ENCODE peak calls at places on chromosome 13, in nine cellular contexts. E, F, T, Q, I, N, S, M and Y are unnamed samples.

GRCh38 chr13:40692946-40693345 is 26.5 kb upstream of the FOXO1 start:
- DNase-seq in E (no peak), F (no peak), T (no peak), Q (no peak), I (no peak), N (no peak), S (no peak), M (no peak), Y (no peak)

GRCh38 chr13:73235385-73235784 is 176.6 kb downstream of the KLF5 start:
- DNase-seq in E (peak; percentile 16), F (no peak), T (no peak), Q (no peak), I (no peak), N (no peak), S (no peak), M (no peak), Y (no peak)

GRCh38 chr13:25046274-25046984 is 49.5 kb upstream of the PABPC3 start:
- DNase-seq in E (no peak), F (no peak), T (no peak), Q (no peak), I (no peak), N (no peak), S (no peak), M (no peak), Y (no peak)

GRCh38 chr13:46535822-46536221 is 17.1 kb upstream of the LRCH1 start:
- DNase-seq in E (no peak), F (no peak), T (no peak), Q (no peak), I (no peak), N (no peak), S (no peak), M (no peak), Y (no peak)

GRCh38 chr13:32676242-32676641 is 90.0 kb downstream of the PDS5B start:
- DNase-seq in E (no peak), F (no peak), T (no peak), Q (no peak), I (no peak), N (no peak), S (no peak), M (no peak), Y (no peak)

GRCh38 chr13:97015661-97016350 is 21.5 kb upstream of the OXGR1 start:
- DNase-seq in E (no peak), F (no peak), T (no peak), Q (no peak), I (no peak), N (no peak), S (no peak), M (no peak), Y (no peak)

GRCh38 chr13:111893071-111893606 is 173.8 kb upstream of the SOX1 start:
- DNase-seq in E (no peak), F (no peak), T (no peak), Q (peak; percentile 8), I (no peak), N (no peak), S (no peak), M (no peak), Y (no peak)

GRCh38 chr13:90562388-90562787 is 785.1 kb upstream of the MIR17HG start:
- DNase-seq in E (no peak), F (no peak), T (no peak), Q (no peak), I (no peak), N (no peak), S (no peak), M (no peak), Y (no peak)

GRCh38 chr13:49499889-49500660 is 4.3 kb downstream of the PHF11 start:
- DNase-seq in E (no peak), F (no peak), T (no peak), Q (no peak), I (no peak), N (no peak), S (no peak), M (no peak), Y (no peak)

GRCh38 chr13:29448124-29448685 is 147.3 kb downstream of the SLC7A1 start:
- DNase-seq in E (no peak), F (no peak), T (no peak), Q (no peak), I (no peak), N (no peak), S (no peak), M (no peak), Y (no peak)

GRCh38 chr13:41459754-41460111 is 2.4 kb downstream of the RGCC start:
- DNase-seq in E (peak; percentile 9), F (no peak), T (no peak), Q (no peak), I (no peak), N (no peak), S (no peak), M (no peak), Y (no peak)

GRCh38 chr13:82370306-82370705 is 1512.0 kb downstream of the SLITRK1 start:
- DNase-seq in E (no peak), F (no peak), T (no peak), Q (no peak), I (no peak), N (no peak), S (no peak), M (no peak), Y (no peak)

GRCh38 chr13:46593403-46593802 is 40.4 kb downstream of the LRCH1 start:
- DNase-seq in E (no peak), F (peak; percentile 9), T (peak; percentile 30), Q (no peak), I (peak; percentile 23), N (no peak), S (peak; percentile 45), M (no peak), Y (no peak)

GRCh38 chr13:34926513-34926912 is 15.6 kb upstream of the NBEA start:
- DNase-seq in E (no peak), F (no peak), T (no peak), Q (no peak), I (no peak), N (no peak), S (no peak), M (no peak), Y (no peak)

GRCh38 chr13:30736921-30737320 is 1.6 kb downstream of the ALOX5AP start:
- DNase-seq in E (no peak), F (no peak), T (no peak), Q (no peak), I (no peak), N (no peak), S (no peak), M (no peak), Y (no peak)

GRCh38 chr13:89221557-89222158 is 1550.5 kb downstream of the SLITRK5 start:
- DNase-seq in E (no peak), F (no peak), T (no peak), Q (no peak), I (no peak), N (no peak), S (no peak), M (no peak), Y (no peak)

GRCh38 chr13:99656092-99656745 is 154.9 kb downstream of the TM9SF2 start:
- DNase-seq in E (peak; percentile 53), F (peak; percentile 81), T (peak; percentile 85), Q (peak; percentile 59), I (peak; percentile 79), N (peak; percentile 61), S (peak; percentile 86), M (peak; percentile 84), Y (peak; percentile 87)

GRCh38 chr13:69580255-69580654 is 527.4 kb upstream of the ATXN8OS start:
- DNase-seq in E (no peak), F (no peak), T (no peak), Q (no peak), I (no peak), N (no peak), S (no peak), M (no peak), Y (no peak)

GRCh38 chr13:48263196-48263595 is 30.2 kb downstream of the ITM2B start:
- DNase-seq in E (no peak), F (no peak), T (no peak), Q (no peak), I (no peak), N (no peak), S (no peak), M (no peak), Y (no peak)

GRCh38 chr13:90510319-90510718 is 837.2 kb upstream of the MIR17HG start:
- DNase-seq in E (no peak), F (no peak), T (no peak), Q (no peak), I (no peak), N (no peak), S (no peak), M (no peak), Y (no peak)

GRCh38 chr13:110486061-110486780 is 75.3 kb downstream of the RAB20 start:
- DNase-seq in E (no peak), F (no peak), T (no peak), Q (no peak), I (no peak), N (no peak), S (no peak), M (no peak), Y (no peak)